ENCODE peak calls at places on chromosomes 13 and 19, in eight cellular contexts. X is heart right ventricle; D is SK-N-SH treated with all-trans-retinoic acid at 6 μM for 48 hours; P is K562; F is activated T-cell treated with anti-CD3 and anti-CD28 coated beads, Interleukin-2, amount 50 U/mL, for 4 hours; H is activated CD8-positive, alpha-beta T cell treated with anti-CD3 and anti-CD28 coated beads, Interleukin-2, amount 10 ng/mL, durations not matched to agents 7 days and 5 days; J is HepG2; L is pancreas. O is an unnamed sample.

GRCh38 chr19:18007605-18007938 is 398 bp upstream of the ARRDC2 start:
- ATAC-seq in X (peak; percentile 46), D (peak; percentile 58), P (peak; percentile 16), F (peak; percentile 28), H (peak; percentile 14), J (peak; percentile 23), L (peak; percentile 49), O (peak; percentile 10)

GRCh38 chr13:94129490-94129894 is 350.0 kb downstream of the DCT start:
- ATAC-seq in X (no peak), D (no peak), P (no peak), F (peak; percentile 34), H (no peak), J (no peak), L (no peak), O (peak; percentile 33)

GRCh38 chr19:34666958-34667265 is 10.0 kb downstream of the SCGB2B2 start:
- ATAC-seq in X (peak; percentile 12), D (no peak), P (no peak), F (no peak), H (no peak), J (peak; percentile 10), L (no peak), O (no peak)

GRCh38 chr19:41811036-41811435 is 14.6 kb downstream of the CEACAM3 start:
- ATAC-seq in X (peak; percentile 56), D (no peak), P (no peak), F (no peak), H (no peak), J (no peak), L (peak; percentile 76), O (peak; percentile 27)

GRCh38 chr19:39558623-39559117 is 18.7 kb upstream of the EID2 start:
- ATAC-seq in X (no peak), D (no peak), P (no peak), F (peak; percentile 65), H (peak; percentile 79), J (peak; percentile 20), L (no peak), O (peak; percentile 70)

GRCh38 chr19:18104793-18105131 is 7.2 kb downstream of the MAST3 start:
- ATAC-seq in X (no peak), D (no peak), P (no peak), F (no peak), H (no peak), J (peak; percentile 10), L (no peak), O (no peak)

GRCh38 chr13:112783135-112783945 is 93.5 kb downstream of the ATP11A start:
- ATAC-seq in X (peak; percentile 79), D (no peak), P (no peak), F (no peak), H (no peak), J (no peak), L (peak; percentile 57), O (no peak)

GRCh38 chr19:55152017-55152416 is 3.0 kb upstream of the TNNT1 start:
- ATAC-seq in X (no peak), D (no peak), P (no peak), F (no peak), H (no peak), J (no peak), L (no peak), O (no peak)

GRCh38 chr13:31890946-31891345 is 140.6 kb upstream of the FRY start:
- ATAC-seq in X (peak; percentile 82), D (peak; percentile 32), P (no peak), F (no peak), H (no peak), J (no peak), L (no peak), O (no peak)

GRCh38 chr19:8320564-8321066 is 560 bp downstream of the NDUFA7 start:
- ATAC-seq in X (peak; percentile 10), D (peak; percentile 11), P (peak; percentile 10), F (peak; percentile 6), H (peak; percentile 27), J (peak; percentile 53), L (peak; percentile 15), O (peak; percentile 4)

GRCh38 chr19:39401549-39402416 is 4.9 kb upstream of the ZFP36 start:
- ATAC-seq in X (no peak), D (peak; percentile 21), P (no peak), F (peak; percentile 66), H (peak; percentile 57), J (peak; percentile 79), L (no peak), O (peak; percentile 67)

GRCh38 chr19:6362024-6362344 is 653 bp downstream of the CLPP start:
- ATAC-seq in X (no peak), D (peak; percentile 49), P (no peak), F (peak; percentile 6), H (peak; percentile 17), J (no peak), L (peak; percentile 20), O (peak; percentile 4)

GRCh38 chr19:50501568-50502475 is 9.2 kb downstream of the JOSD2 start:
- ATAC-seq in X (peak; percentile 74), D (no peak), P (no peak), F (no peak), H (peak; percentile 13), J (no peak), L (no peak), O (no peak)

GRCh38 chr19:50537769-50538230 is 24.1 kb upstream of the ASPDH start:
- ATAC-seq in X (peak; percentile 81), D (peak; percentile 99), P (peak; percentile 99), F (peak; percentile 58), H (peak; percentile 65), J (peak; percentile 93), L (peak; percentile 91), O (peak; percentile 53)

GRCh38 chr19:33426621-33427475 is 53.3 kb downstream of the CEBPG start:
- ATAC-seq in X (no peak), D (no peak), P (no peak), F (no peak), H (no peak), J (no peak), L (no peak), O (no peak)

GRCh38 chr13:113552786-113553540 is 31.6 kb upstream of the TFDP1 start:
- ATAC-seq in X (peak; percentile 39), D (no peak), P (no peak), F (no peak), H (no peak), J (no peak), L (no peak), O (no peak)

GRCh38 chr13:52599853-52600603 is 42.2 kb upstream of the HNRNPA1L2 start:
- ATAC-seq in X (peak; percentile 65), D (peak; percentile 78), P (no peak), F (peak; percentile 53), H (peak; percentile 76), J (peak; percentile 78), L (peak; percentile 85), O (no peak)

GRCh38 chr13:95275322-95276118 is 25.7 kb downstream of the ABCC4 start:
- ATAC-seq in X (no peak), D (peak; percentile 46), P (no peak), F (no peak), H (no peak), J (peak; percentile 21), L (no peak), O (no peak)

GRCh38 chr13:99275093-99275469 is 16.9 kb upstream of the GPR18 start:
- ATAC-seq in X (peak; percentile 49), D (peak; percentile 51), P (no peak), F (peak; percentile 76), H (peak; percentile 84), J (no peak), L (no peak), O (peak; percentile 77)

GRCh38 chr19:19900124-19900523 is 622 bp upstream of the ZNF93 start:
- ATAC-seq in X (no peak), D (peak; percentile 28), P (peak; percentile 21), F (peak; percentile 2), H (no peak), J (peak; percentile 51), L (peak; percentile 19), O (no peak)

GRCh38 chr19:31114585-31114984 is 234.7 kb downstream of the TSHZ3 start:
- ATAC-seq in X (no peak), D (no peak), P (no peak), F (no peak), H (no peak), J (no peak), L (no peak), O (no peak)

GRCh38 chr19:36152061-36152885 is at the start of gene COX7A1:
- ATAC-seq in X (peak; percentile 95), D (no peak), P (peak; percentile 44), F (no peak), H (no peak), J (no peak), L (peak; percentile 85), O (no peak)

GRCh38 chr19:16620584-16620983 is 7.4 kb downstream of the MED26 start:
- ATAC-seq in X (no peak), D (no peak), P (no peak), F (no peak), H (no peak), J (no peak), L (no peak), O (no peak)

GRCh38 chr19:55247621-55248099 is 11.2 kb downstream of the PPP6R1 start:
- ATAC-seq in X (peak; percentile 80), D (peak; percentile 29), P (peak; percentile 25), F (no peak), H (no peak), J (no peak), L (peak; percentile 69), O (no peak)

GRCh38 chr19:55075366-55075998 is at the start of gene EPS8L1:
- ATAC-seq in X (no peak), D (no peak), P (no peak), F (no peak), H (no peak), J (peak; percentile 18), L (peak; percentile 90), O (no peak)

O was measured in activated CD4-positive, CD25-positive, alpha-beta regulatory T cell treated with anti-CD3 and anti-CD28 coated beads, Interleukin-2, amount 50 U/mL, for 24 hours.